ENCODE peak calls at places on chromosomes 3 and 15, in five cellular contexts. E is kidney, O is fibroblast of mammary gland, N is dorsolateral prefrontal cortex, G is neural progenitor cell. T is an unnamed sample.

GRCh38 chr3:128366652-128367051 is 100.0 kb downstream of the DNAJB8 start:
- DNase-seq in G (no peak), N (no peak), E (no peak), O (no peak), T (no peak)

GRCh38 chr15:85667491-85668424 is 127.0 kb downstream of the KLHL25 start:
- DNase-seq in O (peak), E (no peak), G (no peak), N (no peak), T (peak)

GRCh38 chr3:16697437-16698258 is 92.4 kb upstream of the DAZL start:
- DNase-seq in E (no peak), G (peak), N (no peak), O (peak), T (peak)

GRCh38 chr3:99659032-99659431 is 20.6 kb downstream of the COL8A1 start:
- DNase-seq in G (no peak), O (peak), N (no peak), E (no peak), T (peak)

GRCh38 chr3:158369279-158369678 is 201.7 kb upstream of the MLF1 start:
- DNase-seq in G (no peak), N (no peak), O (no peak), E (no peak), T (no peak)

GRCh38 chr3:177468331-177468730 is 271.0 kb upstream of the TBL1XR1 start:
- DNase-seq in N (no peak), E (no peak), G (no peak), O (peak), T (peak)

GRCh38 chr3:133448478-133449122 is 48.7 kb downstream of the BFSP2 start:
- DNase-seq in N (no peak), O (no peak), E (no peak), G (no peak), T (no peak)

GRCh38 chr3:89049119-89049518 is 58.3 kb upstream of the EPHA3 start:
- DNase-seq in N (no peak), G (peak), O (no peak), E (no peak), T (peak)

GRCh38 chr3:146889616-146890015 is 284.5 kb upstream of the PLSCR5 start:
- DNase-seq in N (no peak), G (no peak), O (no peak), E (no peak), T (no peak)

GRCh38 chr3:108130705-108131104 is 39.9 kb upstream of the CD47 start:
- DNase-seq in O (peak), N (no peak), G (no peak), E (no peak), T (peak)

GRCh38 chr3:44076221-44076829 is 165.4 kb upstream of the TOPAZ1 start:
- DNase-seq in N (no peak), E (no peak), O (no peak), G (no peak), T (no peak)

GRCh38 chr3:44079916-44080315 is 161.8 kb upstream of the TOPAZ1 start:
- DNase-seq in N (no peak), O (no peak), E (no peak), G (no peak), T (no peak)

GRCh38 chr3:44078863-44079262 is 162.8 kb upstream of the TOPAZ1 start:
- DNase-seq in N (no peak), G (no peak), E (no peak), O (no peak), T (no peak)

GRCh38 chr3:44074181-44074580 is 167.5 kb upstream of the TOPAZ1 start:
- DNase-seq in E (no peak), G (no peak), N (no peak), O (no peak), T (peak)

DNA sequence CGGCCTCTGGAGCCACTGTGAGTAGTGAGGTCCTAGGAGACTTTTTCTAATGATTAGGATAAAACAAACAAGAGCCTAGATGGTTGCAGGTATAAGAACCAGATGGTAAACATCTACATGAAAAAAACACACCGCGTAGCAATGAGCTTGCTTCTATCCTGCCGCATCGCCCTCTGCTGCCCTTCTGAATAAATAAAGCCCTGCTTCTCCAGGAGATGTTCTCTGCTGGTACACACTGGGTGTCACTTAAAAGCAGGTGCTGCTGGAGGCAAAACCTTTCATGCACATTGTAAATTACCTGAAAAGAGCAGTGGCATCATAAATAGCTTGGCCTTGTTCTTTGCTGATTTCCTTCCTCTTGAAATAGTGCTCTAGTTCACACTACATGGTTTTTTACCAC is 164.4 kb upstream of the TOPAZ1 start:
- DNase-seq in G (peak), N (no peak), E (no peak), O (no peak), T (peak)
- TF ChIP-seq CTCF in G (peak), N (no peak), E (no peak), O (peak), T (peak)

DNA sequence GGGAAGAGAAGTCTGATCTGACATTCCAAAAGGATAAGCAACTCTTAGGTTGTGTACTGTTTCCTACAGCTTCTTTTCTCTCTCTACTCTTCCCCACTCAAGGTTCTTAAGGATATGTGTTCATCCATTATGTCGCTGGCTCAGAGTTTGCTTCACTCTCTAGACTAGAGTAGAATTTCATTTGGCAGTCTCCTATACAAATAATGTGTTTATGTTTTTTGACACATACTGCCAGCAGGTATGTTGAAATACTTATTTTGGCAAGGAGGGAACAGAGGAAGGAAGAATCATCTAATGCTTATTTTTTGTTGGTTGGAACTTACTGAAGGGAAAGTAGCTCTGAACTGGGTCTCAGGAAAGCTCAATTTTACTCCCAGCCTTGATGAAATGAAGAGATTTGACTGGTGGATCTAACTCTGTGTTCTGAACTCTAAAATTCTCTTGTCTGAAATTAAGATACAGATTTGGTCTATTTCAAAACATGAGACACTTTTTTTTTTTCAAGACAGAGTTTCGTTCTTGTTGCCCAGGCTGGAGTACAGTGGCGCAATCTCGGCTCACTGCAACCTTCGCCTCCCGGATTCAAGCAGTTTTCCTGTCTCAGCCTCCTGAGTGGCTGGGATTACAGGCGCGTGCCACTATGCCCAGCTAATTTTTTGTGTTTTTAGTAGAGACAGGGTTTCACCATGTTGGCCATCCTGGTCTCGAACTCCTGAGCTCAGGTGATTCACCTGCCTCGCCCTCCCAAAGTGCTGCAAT is 7.6 kb upstream of the EMC3 start:
- DNase-seq in E (no peak), O (peak), N (no peak), G (no peak), T (peak)
- H3K4me3 ChIP-seq in E (no peak), O (no peak), N (no peak), G (no peak), T (no peak)

GRCh38 chr15:40235201-40235890 is 3.5 kb upstream of the PAK6 start:
- DNase-seq in E (no peak), G (no peak), O (no peak), N (no peak), T (no peak)
- TF ChIP-seq CTCF in E (no peak), G (no peak), O (no peak), N (no peak), T (no peak)

GRCh38 chr3:23877324-23877980 is 39.3 kb downstream of the NKIRAS1 start:
- DNase-seq in O (peak), E (no peak), G (no peak), N (no peak), T (peak)
- H3K4me3 ChIP-seq in O (no peak), E (no peak), G (no peak), N (no peak), T (no peak)

DNA sequence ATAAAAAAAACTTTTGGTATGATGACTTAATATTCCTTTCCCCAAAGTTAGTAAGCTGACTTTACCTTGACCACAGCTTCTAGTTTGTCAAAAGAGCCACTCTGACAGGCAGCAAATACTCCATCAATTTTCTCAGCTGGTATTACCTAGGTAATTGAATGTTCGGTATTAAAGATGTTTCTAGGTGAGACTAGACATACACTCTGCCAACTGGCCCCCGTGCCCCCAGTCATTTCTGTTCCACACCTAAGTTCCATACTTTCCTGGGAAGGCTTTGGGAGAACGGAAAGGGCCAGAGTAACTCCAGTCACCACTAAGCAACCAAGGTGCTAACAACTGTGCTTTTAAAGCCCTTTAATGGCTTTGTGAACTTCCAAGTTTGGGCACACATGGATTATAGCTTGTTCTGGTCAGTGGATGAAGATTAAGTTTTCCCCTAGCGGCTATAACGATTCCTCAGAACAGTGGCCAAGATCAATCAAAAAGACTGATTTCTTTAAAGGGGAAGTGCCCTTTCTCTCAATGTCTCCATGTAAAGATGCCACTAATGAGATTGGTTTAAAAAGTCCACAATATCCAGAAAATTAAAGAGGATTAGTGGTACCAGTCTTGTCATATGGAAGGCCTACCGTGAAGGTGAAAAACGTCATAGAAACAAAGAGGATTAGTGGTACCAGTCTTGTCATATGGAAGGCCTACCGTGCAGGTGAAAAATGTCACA is 7.0 kb downstream of the EIF4A2 start:
- DNase-seq in O (peak), G (no peak), E (no peak), N (no peak), T (peak)
- TF ChIP-seq CTCF in O (peak), G (no peak), E (no peak), N (no peak), T (no peak)

DNA sequence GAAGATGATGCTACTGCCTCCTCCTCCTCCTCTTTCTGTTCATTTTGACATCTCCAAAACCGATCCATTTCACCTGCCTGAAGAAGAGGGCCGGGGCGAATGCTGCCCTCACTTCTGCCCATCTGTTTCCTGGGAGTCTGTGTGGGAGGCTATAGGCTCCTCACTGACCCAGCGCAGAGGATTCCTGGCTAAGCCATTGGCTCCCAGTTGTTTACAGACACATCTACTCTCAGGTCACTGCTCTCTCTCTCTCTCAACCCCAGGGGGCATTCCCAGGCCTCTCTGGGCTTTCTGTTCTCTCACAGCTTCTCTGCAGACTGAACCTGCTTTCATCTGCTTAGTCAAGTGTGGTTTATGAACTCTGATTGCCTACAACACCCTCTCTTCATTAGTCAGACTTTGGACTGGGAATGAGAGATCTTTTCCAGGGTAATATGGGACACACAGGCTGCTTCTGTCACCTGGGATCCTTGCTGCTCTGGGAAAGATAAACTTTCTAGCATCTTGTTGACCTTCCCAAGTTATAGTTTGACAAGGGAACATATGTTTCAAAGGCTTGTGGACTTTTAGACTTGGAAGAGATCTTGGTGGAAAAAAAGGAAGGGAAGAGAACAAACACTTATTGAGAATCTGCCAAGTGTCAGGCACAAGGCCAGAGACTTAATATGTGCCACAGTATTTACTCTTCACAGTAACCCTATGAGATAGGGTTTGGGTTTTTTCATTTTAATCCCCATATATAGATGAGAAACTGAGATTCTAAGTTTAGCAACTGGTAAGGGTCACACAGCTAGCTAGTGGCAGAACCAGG is 30.2 kb upstream of the USP3 start:
- DNase-seq in O (peak), G (peak), N (no peak), E (no peak), T (peak)
- H3K4me3 ChIP-seq in O (no peak), G (no peak), N (no peak), E (no peak), T (no peak)

GRCh38 chr3:197750396-197750831 is 731 bp downstream of the FYTTD1 start:
- DNase-seq in E (peak), G (peak), N (peak), O (peak), T (peak)
- TF ChIP-seq CTCF in E (no peak), G (no peak), N (no peak), O (no peak), T (no peak)

T was measured in epithelial cell of esophagus.